ENCODE peak calls at places on chromosome 15, in four cellular contexts. M is body of pancreas, N is sigmoid colon, E is A549. F is an unnamed sample.

GRCh38 chr15:36879568-36880225 is 220.7 kb downstream of the MEIS2 start:
- DNase-seq in N (no peak), M (no peak), E (no peak), F (no peak)

GRCh38 chr15:55221090-55222011 is 24.6 kb upstream of the RSL24D1 start:
- DNase-seq in N (no peak), M (no peak), E (peak), F (peak)

GRCh38 chr15:55742927-55743614 is at the start of gene PRTG:
- DNase-seq in E (peak), N (peak), M (peak), F (no peak)

GRCh38 chr15:101652783-101653430 is 726 bp upstream of the TM2D3 start:
- DNase-seq in M (peak), N (peak), E (no peak), F (no peak)

GRCh38 chr15:61528590-61528929 is 299.5 kb upstream of the RORA start:
- DNase-seq in N (no peak), E (no peak), M (no peak), F (no peak)

GRCh38 chr15:101128191-101128590 is 123.7 kb downstream of the CHSY1 start:
- DNase-seq in E (no peak), M (no peak), N (no peak), F (no peak)

GRCh38 chr15:29345549-29346525 is 76.2 kb upstream of the NSMCE3 start:
- DNase-seq in M (no peak), N (no peak), E (no peak), F (no peak)

GRCh38 chr15:100973351-100974034 is 54.3 kb downstream of the LRRK1 start:
- DNase-seq in E (no peak), N (no peak), M (no peak), F (no peak)

GRCh38 chr15:82952156-82953081 is at the start of gene HOMER2:
- DNase-seq in E (no peak), N (no peak), M (peak), F (peak)

GRCh38 chr15:89783111-89783860 is 7.2 kb downstream of the MESP2 start:
- DNase-seq in E (no peak), M (peak), N (no peak), F (peak)

GRCh38 chr15:58684036-58684700 is 65.3 kb downstream of the ADAM10 start:
- DNase-seq in E (no peak), N (no peak), M (no peak), F (no peak)

GRCh38 chr15:49145651-49146609 is 9.5 kb downstream of the COPS2 start:
- DNase-seq in M (peak), N (no peak), E (peak), F (peak)

GRCh38 chr15:56805466-56806146 is 72.3 kb upstream of the ZNF280D start:
- DNase-seq in E (peak), N (no peak), M (no peak), F (no peak)

GRCh38 chr15:68278345-68279217 is 1.0 kb downstream of the FEM1B start:
- DNase-seq in M (peak), N (no peak), E (peak), F (peak)

GRCh38 chr15:60584355-60585023 is 105.5 kb upstream of the ICE2 start:
- DNase-seq in M (no peak), E (no peak), N (no peak), F (no peak)

GRCh38 chr15:71043373-71043772 is 71.9 kb upstream of the THSD4 start:
- DNase-seq in E (peak), N (no peak), M (no peak), F (no peak)

GRCh38 chr15:96234109-96234892 is 96.2 kb upstream of the NR2F2 start:
- DNase-seq in M (no peak), E (no peak), N (no peak), F (no peak)

GRCh38 chr15:88467935-88468528 is 524 bp downstream of the MRPS11 start:
- DNase-seq in M (no peak), E (peak), N (no peak), F (peak)

GRCh38 chr15:71612066-71612715 is 198.2 kb upstream of the NR2E3 start:
- DNase-seq in M (no peak), N (peak), E (no peak), F (no peak)

GRCh38 chr15:39860200-39860599 is 59.9 kb downstream of the GPR176 start:
- DNase-seq in M (no peak), E (no peak), N (no peak), F (no peak)

GRCh38 chr15:48946088-48946839 is 17.5 kb downstream of the SHC4 start:
- DNase-seq in N (no peak), E (peak), M (no peak), F (peak)

GRCh38 chr15:80567721-80568157 is 127.4 kb upstream of the ABHD17C start:
- DNase-seq in E (peak), N (peak), M (peak), F (peak)

GRCh38 chr15:45648521-45649200 is 13.8 kb downstream of the SQOR start:
- DNase-seq in N (no peak), M (peak), E (peak), F (no peak)

GRCh38 chr15:99712415-99712814 is 20.8 kb downstream of the LYSMD4 start:
- DNase-seq in N (no peak), M (no peak), E (no peak), F (no peak)

GRCh38 chr15:50543556-50543955 is 2.9 kb downstream of the USP50 start:
- DNase-seq in M (no peak), N (no peak), E (no peak), F (no peak)

GRCh38 chr15:99863527-99864198 is 130.4 kb upstream of the LYSMD4 start:
- DNase-seq in E (no peak), N (no peak), M (no peak), F (no peak)

GRCh38 chr15:36529296-36530011 is 50.0 kb upstream of the CDIN1 start:
- DNase-seq in N (no peak), E (no peak), M (no peak), F (no peak)

GRCh38 chr15:96209285-96209735 is 121.2 kb upstream of the NR2F2 start:
- DNase-seq in M (peak), N (no peak), E (no peak), F (no peak)

GRCh38 chr15:75131269-75131643 is 70.4 kb upstream of the C15orf39 start:
- DNase-seq in N (no peak), M (no peak), E (no peak), F (peak)
- TF ChIP-seq POLR2A in N (no peak), M (no peak), E (no peak), F (no peak)

DNA sequence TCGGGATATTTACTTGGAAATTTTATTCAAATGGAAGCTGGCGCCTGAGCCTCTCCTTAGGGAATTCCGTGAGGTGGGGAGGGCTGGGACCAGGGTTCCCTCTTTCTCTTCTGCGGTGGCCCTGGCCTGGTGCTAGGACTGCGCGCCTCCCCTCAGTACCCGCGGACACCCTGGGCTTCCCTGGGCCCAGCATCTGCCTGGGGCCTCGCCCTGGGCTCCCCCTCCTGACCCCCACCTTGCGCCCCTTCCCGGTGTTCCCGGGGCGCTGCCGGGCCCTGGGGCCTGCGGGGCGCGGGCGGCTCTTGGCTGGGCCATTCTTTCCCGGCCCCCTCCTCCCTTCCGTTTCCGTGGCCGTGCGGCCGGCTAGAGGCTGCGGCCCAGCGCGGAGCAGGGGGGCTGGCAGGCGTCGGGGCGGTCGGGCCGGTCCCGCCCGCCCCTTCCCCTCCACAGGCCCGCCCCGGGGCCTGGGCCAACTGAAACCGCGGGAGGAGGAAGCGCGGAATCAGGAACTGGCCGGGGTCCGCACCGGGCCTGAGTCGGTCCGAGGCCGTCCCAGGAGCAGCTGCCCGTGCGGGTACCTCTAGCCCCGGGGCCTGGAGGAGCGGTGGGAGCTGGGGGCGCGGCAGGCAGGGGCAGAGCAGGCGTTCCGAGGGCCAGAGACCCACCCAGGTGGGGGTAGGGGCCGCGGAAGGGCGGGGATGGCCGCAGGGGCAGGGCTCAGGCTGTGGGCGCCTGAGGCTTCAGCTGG is at the start of gene FES:
- DNase-seq in E (no peak), N (peak), M (peak), F (peak)
- TF ChIP-seq POLR2A in E (no peak), N (no peak), M (peak), F (peak)

DNA sequence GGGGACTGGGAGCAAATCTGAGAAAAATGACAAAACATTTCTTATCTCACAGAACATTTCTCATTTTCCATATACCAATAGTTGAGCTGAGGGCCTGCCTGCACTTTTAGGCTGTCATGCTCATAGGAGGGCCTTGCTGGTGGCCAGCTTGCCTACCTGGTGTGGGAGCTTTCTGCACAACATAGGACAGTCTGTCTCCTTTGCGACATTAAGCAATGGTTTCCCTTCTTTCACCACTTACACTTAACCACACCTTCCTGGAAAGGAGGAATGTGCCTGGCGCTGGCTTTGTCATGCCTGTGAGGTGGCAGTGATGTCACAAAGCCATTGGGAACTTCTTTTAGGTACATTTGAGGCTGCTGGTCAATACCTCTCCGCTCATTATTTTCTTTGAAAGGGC is 5.7 kb downstream of the SNAPC5 start:
- DNase-seq in N (no peak), E (no peak), M (no peak), F (no peak)
- TF ChIP-seq POLR2A in N (no peak), E (no peak), M (no peak), F (no peak)

DNA sequence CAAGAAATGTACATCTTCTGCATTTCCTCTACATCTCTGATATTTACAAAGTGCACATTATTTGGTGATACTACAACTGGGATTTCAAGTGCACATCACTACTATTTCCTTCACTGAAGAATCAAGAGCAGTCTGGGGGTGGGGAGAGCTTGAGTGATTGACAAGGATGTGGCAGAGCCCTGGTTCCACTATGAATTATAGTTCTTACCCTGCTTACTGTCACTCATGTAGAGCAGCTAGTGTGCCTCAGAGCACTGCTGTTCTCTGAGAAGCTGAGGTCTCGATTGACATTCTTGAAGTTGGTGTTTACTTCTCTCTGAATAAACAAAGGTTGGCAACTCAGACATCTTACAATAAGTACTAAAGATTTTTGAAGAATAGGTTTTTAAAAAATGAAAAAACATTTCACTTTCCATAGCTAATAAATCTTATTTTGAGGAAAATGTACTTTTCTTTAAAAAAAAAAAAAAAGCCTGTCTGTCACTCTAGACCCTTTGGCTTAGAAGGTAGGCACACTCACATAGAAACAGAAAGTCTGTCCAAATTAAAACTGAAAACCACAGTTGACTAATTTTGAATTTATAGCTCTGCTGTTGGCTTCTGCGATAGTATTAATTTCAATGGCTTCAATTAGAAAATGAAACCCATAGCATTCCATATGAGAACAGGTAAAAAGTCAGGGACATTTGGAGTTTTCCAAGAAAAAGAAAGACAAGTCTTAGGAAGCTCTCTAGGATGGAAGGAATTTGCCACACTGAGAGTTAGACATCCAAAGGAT is 5.6 kb downstream of the GREM1 start:
- DNase-seq in N (no peak), M (no peak), E (no peak), F (no peak)
- TF ChIP-seq POLR2A in N (no peak), M (no peak), E (no peak), F (no peak)

F was measured in NB4.